ENCODE peak calls at places on chromosomes 2 and 18, in six cellular contexts. One of them, this sample, is unnamed.

GRCh38 chr18:47263197-47263827 is 11.9 kb upstream of the SKOR2 start:
- DNase-seq in GM12878: no peak
- DNase-seq in H54: peak
- DNase-seq in body of pancreas: no peak
- DNase-seq in prostate gland: no peak
- DNase-seq in IMR-90: no peak
- DNase-seq in this sample: no peak

GRCh38 chr18:67731853-67732252 is 215.3 kb upstream of the DSEL start:
- DNase-seq in GM12878: no peak
- DNase-seq in H54: no peak
- DNase-seq in body of pancreas: no peak
- DNase-seq in prostate gland: no peak
- DNase-seq in IMR-90: peak
- DNase-seq in this sample: no peak

GRCh38 chr2:135004005-135004746 is 43.1 kb downstream of the MAP3K19 start:
- DNase-seq in GM12878: peak
- DNase-seq in H54: peak
- DNase-seq in body of pancreas: peak
- DNase-seq in prostate gland: peak
- DNase-seq in IMR-90: peak
- DNase-seq in this sample: peak

GRCh38 chr2:42008241-42008911 is 39.4 kb upstream of the PKDCC start:
- DNase-seq in GM12878: no peak
- DNase-seq in H54: no peak
- DNase-seq in body of pancreas: no peak
- DNase-seq in prostate gland: no peak
- DNase-seq in IMR-90: peak
- DNase-seq in this sample: no peak

GRCh38 chr2:220962556-220962955 is 609.5 kb downstream of the EPHA4 start:
- DNase-seq in GM12878: no peak
- DNase-seq in H54: no peak
- DNase-seq in body of pancreas: no peak
- DNase-seq in prostate gland: no peak
- DNase-seq in IMR-90: peak
- DNase-seq in this sample: no peak

GRCh38 chr2:198127627-198128026 is 323.2 kb downstream of the PLCL1 start:
- DNase-seq in GM12878: peak
- DNase-seq in H54: peak
- DNase-seq in body of pancreas: peak
- DNase-seq in prostate gland: no peak
- DNase-seq in IMR-90: peak
- DNase-seq in this sample: peak

GRCh38 chr2:95060446-95061118 is 35.1 kb downstream of the MAL start:
- DNase-seq in GM12878: no peak
- DNase-seq in H54: no peak
- DNase-seq in body of pancreas: no peak
- DNase-seq in prostate gland: no peak
- DNase-seq in IMR-90: no peak
- DNase-seq in this sample: no peak

GRCh38 chr2:238097988-238098853 is 1.9 kb upstream of the ESPNL start:
- DNase-seq in GM12878: no peak
- DNase-seq in H54: peak
- DNase-seq in body of pancreas: peak
- DNase-seq in prostate gland: no peak
- DNase-seq in IMR-90: no peak
- DNase-seq in this sample: peak

GRCh38 chr2:85604568-85605339 is 2.3 kb upstream of the TMEM150A start:
- DNase-seq in GM12878: no peak
- DNase-seq in H54: no peak
- DNase-seq in body of pancreas: no peak
- DNase-seq in prostate gland: no peak
- DNase-seq in IMR-90: no peak
- DNase-seq in this sample: no peak

GRCh38 chr2:62505649-62506420 is at the start of gene TMEM17:
- DNase-seq in GM12878: peak
- DNase-seq in H54: peak
- DNase-seq in body of pancreas: peak
- DNase-seq in prostate gland: peak
- DNase-seq in IMR-90: peak
- DNase-seq in this sample: peak

GRCh38 chr2:207230261-207231105 is 64.7 kb upstream of the KLF7 start:
- DNase-seq in GM12878: no peak
- DNase-seq in H54: no peak
- DNase-seq in body of pancreas: peak
- DNase-seq in prostate gland: no peak
- DNase-seq in IMR-90: no peak
- DNase-seq in this sample: no peak

GRCh38 chr18:76450912-76451421 is 44.1 kb downstream of the ZNF516 start:
- DNase-seq in GM12878: peak
- DNase-seq in H54: no peak
- DNase-seq in body of pancreas: peak
- DNase-seq in prostate gland: no peak
- DNase-seq in IMR-90: peak
- DNase-seq in this sample: peak

GRCh38 chr2:174236429-174236828 is 11.9 kb downstream of the OLA1 start:
- DNase-seq in GM12878: no peak
- DNase-seq in H54: no peak
- DNase-seq in body of pancreas: no peak
- DNase-seq in prostate gland: no peak
- DNase-seq in IMR-90: no peak
- DNase-seq in this sample: no peak

GRCh38 chr2:216017365-216017764 is 4.0 kb upstream of the MREG start:
- DNase-seq in GM12878: peak
- DNase-seq in H54: peak
- DNase-seq in body of pancreas: no peak
- DNase-seq in prostate gland: no peak
- DNase-seq in IMR-90: peak
- DNase-seq in this sample: peak

GRCh38 chr2:198347936-198348335 is 543.5 kb downstream of the PLCL1 start:
- DNase-seq in GM12878: no peak
- DNase-seq in H54: no peak
- DNase-seq in body of pancreas: no peak
- DNase-seq in prostate gland: no peak
- DNase-seq in IMR-90: no peak
- DNase-seq in this sample: no peak

GRCh38 chr2:128714285-128714684 is 395.6 kb upstream of the HS6ST1 start:
- DNase-seq in GM12878: no peak
- DNase-seq in H54: no peak
- DNase-seq in body of pancreas: peak
- DNase-seq in prostate gland: no peak
- DNase-seq in IMR-90: no peak
- DNase-seq in this sample: no peak

GRCh38 chr2:60500861-60501260 is 52.6 kb downstream of the BCL11A start:
- DNase-seq in GM12878: no peak
- DNase-seq in H54: no peak
- DNase-seq in body of pancreas: no peak
- DNase-seq in prostate gland: no peak
- DNase-seq in IMR-90: no peak
- DNase-seq in this sample: no peak

GRCh38 chr2:66032376-66032775 is 402.5 kb upstream of the MEIS1 start:
- DNase-seq in GM12878: no peak
- DNase-seq in H54: no peak
- DNase-seq in body of pancreas: no peak
- DNase-seq in prostate gland: no peak
- DNase-seq in IMR-90: no peak
- DNase-seq in this sample: no peak

GRCh38 chr18:43049021-43049420 is 66.5 kb downstream of the RIT2 start:
- DNase-seq in GM12878: no peak
- DNase-seq in H54: no peak
- DNase-seq in body of pancreas: no peak
- DNase-seq in prostate gland: no peak
- DNase-seq in IMR-90: peak
- DNase-seq in this sample: no peak

GRCh38 chr18:35042389-35043066 is 1.3 kb downstream of the MAPRE2 start:
- DNase-seq in GM12878: no peak
- DNase-seq in H54: no peak
- DNase-seq in body of pancreas: no peak
- DNase-seq in prostate gland: no peak
- DNase-seq in IMR-90: no peak
- DNase-seq in this sample: no peak

GRCh38 chr2:179218848-179219594 is 45.6 kb downstream of the SESTD1 start:
- DNase-seq in GM12878: peak
- DNase-seq in H54: peak
- DNase-seq in body of pancreas: peak
- DNase-seq in prostate gland: peak
- DNase-seq in IMR-90: peak
- DNase-seq in this sample: peak

GRCh38 chr2:212882626-212883025 is 268.8 kb downstream of the IKZF2 start:
- DNase-seq in GM12878: no peak
- DNase-seq in H54: no peak
- DNase-seq in body of pancreas: no peak
- DNase-seq in prostate gland: no peak
- DNase-seq in IMR-90: no peak
- DNase-seq in this sample: no peak

GRCh38 chr2:156779416-156780117 is 343.4 kb downstream of the GPD2 start:
- DNase-seq in GM12878: no peak
- DNase-seq in H54: no peak
- DNase-seq in body of pancreas: no peak
- DNase-seq in prostate gland: peak
- DNase-seq in IMR-90: no peak
- DNase-seq in this sample: peak

GRCh38 chr2:31193806-31194205 is 23.5 kb downstream of the CAPN14 start:
- DNase-seq in GM12878: no peak
- DNase-seq in H54: no peak
- DNase-seq in body of pancreas: no peak
- DNase-seq in prostate gland: no peak
- DNase-seq in IMR-90: no peak
- DNase-seq in this sample: no peak

GRCh38 chr2:216328347-216328746 is 43.9 kb downstream of the MARCHF4 start:
- DNase-seq in GM12878: no peak
- DNase-seq in H54: no peak
- DNase-seq in body of pancreas: no peak
- DNase-seq in prostate gland: no peak
- DNase-seq in IMR-90: no peak
- DNase-seq in this sample: no peak

GRCh38 chr2:173287594-173287993 is 67.1 kb upstream of the CDCA7 start:
- DNase-seq in GM12878: no peak
- DNase-seq in H54: no peak
- DNase-seq in body of pancreas: no peak
- DNase-seq in prostate gland: peak
- DNase-seq in IMR-90: no peak
- DNase-seq in this sample: no peak

GRCh38 chr2:130776550-130776949 is 21.2 kb downstream of the AMER3 start:
- DNase-seq in GM12878: no peak
- DNase-seq in H54: no peak
- DNase-seq in body of pancreas: peak
- DNase-seq in prostate gland: no peak
- DNase-seq in IMR-90: no peak
- DNase-seq in this sample: no peak

GRCh38 chr2:215687149-215688031 is 251.5 kb upstream of the FN1 start:
- DNase-seq in GM12878: no peak
- DNase-seq in H54: no peak
- DNase-seq in body of pancreas: no peak
- DNase-seq in prostate gland: no peak
- DNase-seq in IMR-90: no peak
- DNase-seq in this sample: no peak

GRCh38 chr2:191245046-191245868 is at the start of gene MYO1B:
- DNase-seq in GM12878: no peak
- DNase-seq in H54: no peak
- DNase-seq in body of pancreas: peak
- DNase-seq in prostate gland: peak
- DNase-seq in IMR-90: peak
- DNase-seq in this sample: peak
- TF ChIP-seq POLR2A in GM12878: no peak
- TF ChIP-seq POLR2A in H54: no peak
- TF ChIP-seq POLR2A in body of pancreas: peak
- TF ChIP-seq POLR2A in prostate gland: peak
- TF ChIP-seq POLR2A in IMR-90: peak
- TF ChIP-seq POLR2A in this sample: peak

GRCh38 chr18:70205421-70206397 is at the start of gene RTTN:
- DNase-seq in GM12878: peak
- DNase-seq in H54: peak
- DNase-seq in body of pancreas: peak
- DNase-seq in prostate gland: peak
- DNase-seq in IMR-90: peak
- DNase-seq in this sample: peak
- TF ChIP-seq POLR2A in GM12878: peak
- TF ChIP-seq POLR2A in H54: no peak
- TF ChIP-seq POLR2A in body of pancreas: peak
- TF ChIP-seq POLR2A in prostate gland: no peak
- TF ChIP-seq POLR2A in IMR-90: no peak
- TF ChIP-seq POLR2A in this sample: peak

DNA sequence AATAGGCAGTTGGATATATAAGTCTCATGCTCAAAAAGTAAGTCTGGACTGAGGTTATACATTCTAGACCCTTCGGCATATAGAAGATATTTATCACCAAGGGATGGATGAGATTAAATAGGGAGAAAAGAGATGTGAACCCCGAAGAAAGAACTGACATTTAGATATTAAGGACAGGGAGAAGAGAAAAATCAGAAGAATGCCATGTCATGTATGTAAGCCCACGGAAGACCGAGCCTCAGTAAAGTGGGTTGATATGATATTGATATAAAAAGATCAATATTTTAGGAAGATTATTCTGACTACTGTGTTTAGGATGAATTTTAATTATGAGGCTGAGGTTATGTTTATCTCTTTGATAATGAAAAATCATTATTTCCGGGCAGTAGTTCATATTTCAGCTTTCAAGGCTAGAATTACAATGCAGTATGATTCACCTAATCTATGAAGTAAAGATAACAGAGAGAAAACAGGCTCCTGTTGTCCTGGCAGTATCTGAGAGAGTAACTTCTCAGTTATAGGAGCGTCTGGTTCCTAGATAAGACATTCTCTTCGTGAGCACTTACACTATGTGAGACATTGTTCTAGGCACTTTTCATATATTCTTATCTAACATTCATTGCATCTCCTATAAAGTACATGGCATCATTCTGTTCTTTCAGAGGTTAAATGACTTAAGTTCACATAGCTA is 83.0 kb downstream of the UBR3 start:
- DNase-seq in GM12878: no peak
- DNase-seq in H54: no peak
- DNase-seq in body of pancreas: no peak
- DNase-seq in prostate gland: no peak
- DNase-seq in IMR-90: peak
- DNase-seq in this sample: no peak
- TF ChIP-seq POLR2A in GM12878: no peak
- TF ChIP-seq POLR2A in H54: no peak
- TF ChIP-seq POLR2A in body of pancreas: no peak
- TF ChIP-seq POLR2A in prostate gland: no peak
- TF ChIP-seq POLR2A in IMR-90: no peak
- TF ChIP-seq POLR2A in this sample: no peak

GRCh38 chr2:152171733-152172132 is 3.8 kb downstream of the STAM2 start:
- DNase-seq in GM12878: no peak
- DNase-seq in H54: no peak
- DNase-seq in body of pancreas: peak
- DNase-seq in prostate gland: peak
- DNase-seq in IMR-90: no peak
- DNase-seq in this sample: no peak

GRCh38 chr2:152175012-152175367 is 573 bp downstream of the STAM2 start:
- DNase-seq in GM12878: no peak
- DNase-seq in H54: no peak
- DNase-seq in body of pancreas: no peak
- DNase-seq in prostate gland: no peak
- DNase-seq in IMR-90: no peak
- DNase-seq in this sample: no peak

GRCh38 chr2:152176113-152176714 is 651 bp upstream of the STAM2 start:
- DNase-seq in GM12878: no peak
- DNase-seq in H54: no peak
- DNase-seq in body of pancreas: no peak
- DNase-seq in prostate gland: no peak
- DNase-seq in IMR-90: peak
- DNase-seq in this sample: no peak

GRCh38 chr2:152174574-152174973 is 989 bp downstream of the STAM2 start:
- DNase-seq in GM12878: no peak
- DNase-seq in H54: no peak
- DNase-seq in body of pancreas: no peak
- DNase-seq in prostate gland: no peak
- DNase-seq in IMR-90: no peak
- DNase-seq in this sample: no peak

GRCh38 chr2:152175368-152176112 is at the start of gene STAM2:
- DNase-seq in GM12878: peak
- DNase-seq in H54: peak
- DNase-seq in body of pancreas: peak
- DNase-seq in prostate gland: peak
- DNase-seq in IMR-90: peak
- DNase-seq in this sample: peak
- TF ChIP-seq POLR2A in GM12878: peak
- TF ChIP-seq POLR2A in H54: peak
- TF ChIP-seq POLR2A in body of pancreas: peak
- TF ChIP-seq POLR2A in prostate gland: peak
- TF ChIP-seq POLR2A in IMR-90: peak
- TF ChIP-seq POLR2A in this sample: peak